ENCODE peak calls at places on chromosome 4, in eight cellular contexts. One of them, this sample, is unnamed.

GRCh38 chr4:1720163-1720983 is 750 bp downstream of the TMEM129 start:
- DNase-seq in skeletal muscle cell: no peak
- DNase-seq in lower lobe of right lung: peak; percentile 72
- DNase-seq in astrocyte of the hippocampus: peak; percentile 74
- DNase-seq in fibroblast of lung: peak; percentile 47
- DNase-seq in suprapubic skin: no peak
- DNase-seq in activated naive CD4-positive, alpha-beta T cell: no peak
- DNase-seq in AG08396: peak; percentile 68
- DNase-seq in this sample: peak; percentile 30

GRCh38 chr4:5798447-5798846 is 87.4 kb downstream of the EVC start:
- DNase-seq in suprapubic skin: peak; percentile 71
- DNase-seq in fibroblast of lung: no peak
- DNase-seq in astrocyte of the hippocampus: no peak
- DNase-seq in AG08396: no peak
- DNase-seq in activated naive CD4-positive, alpha-beta T cell: no peak
- DNase-seq in skeletal muscle cell: no peak
- DNase-seq in lower lobe of right lung: no peak
- DNase-seq in this sample: no peak

GRCh38 chr4:24643774-24644520 is 59.6 kb upstream of the DHX15 start:
- DNase-seq in astrocyte of the hippocampus: no peak
- DNase-seq in fibroblast of lung: no peak
- DNase-seq in suprapubic skin: no peak
- DNase-seq in lower lobe of right lung: no peak
- DNase-seq in activated naive CD4-positive, alpha-beta T cell: no peak
- DNase-seq in skeletal muscle cell: no peak
- DNase-seq in AG08396: no peak
- DNase-seq in this sample: no peak

GRCh38 chr4:5808081-5808741 is 84.7 kb downstream of the CRMP1 start:
- DNase-seq in fibroblast of lung: peak; percentile 37
- DNase-seq in activated naive CD4-positive, alpha-beta T cell: no peak
- DNase-seq in astrocyte of the hippocampus: peak; percentile 37
- DNase-seq in suprapubic skin: no peak
- DNase-seq in AG08396: no peak
- DNase-seq in skeletal muscle cell: no peak
- DNase-seq in lower lobe of right lung: no peak
- DNase-seq in this sample: peak; percentile 50

GRCh38 chr4:48112017-48112667 is 21.9 kb downstream of the TXK start:
- DNase-seq in AG08396: no peak
- DNase-seq in lower lobe of right lung: no peak
- DNase-seq in fibroblast of lung: peak; percentile 70
- DNase-seq in suprapubic skin: no peak
- DNase-seq in activated naive CD4-positive, alpha-beta T cell: no peak
- DNase-seq in astrocyte of the hippocampus: peak; percentile 45
- DNase-seq in skeletal muscle cell: no peak
- DNase-seq in this sample: peak; percentile 60

GRCh38 chr4:55851885-55852284 is 1.6 kb upstream of the EXOC1 start:
- DNase-seq in fibroblast of lung: no peak
- DNase-seq in skeletal muscle cell: no peak
- DNase-seq in astrocyte of the hippocampus: no peak
- DNase-seq in activated naive CD4-positive, alpha-beta T cell: no peak
- DNase-seq in suprapubic skin: no peak
- DNase-seq in AG08396: no peak
- DNase-seq in lower lobe of right lung: no peak
- DNase-seq in this sample: no peak

GRCh38 chr4:148442830-148443549 is 776 bp upstream of the NR3C2 start:
- DNase-seq in fibroblast of lung: no peak
- DNase-seq in astrocyte of the hippocampus: no peak
- DNase-seq in skeletal muscle cell: no peak
- DNase-seq in AG08396: peak; percentile 37
- DNase-seq in activated naive CD4-positive, alpha-beta T cell: no peak
- DNase-seq in lower lobe of right lung: no peak
- DNase-seq in suprapubic skin: no peak
- DNase-seq in this sample: no peak

GRCh38 chr4:536351-536972 is 37.5 kb downstream of the PIGG start:
- DNase-seq in astrocyte of the hippocampus: no peak
- DNase-seq in lower lobe of right lung: peak; percentile 45
- DNase-seq in skeletal muscle cell: no peak
- DNase-seq in fibroblast of lung: no peak
- DNase-seq in suprapubic skin: peak; percentile 73
- DNase-seq in activated naive CD4-positive, alpha-beta T cell: no peak
- DNase-seq in AG08396: no peak
- DNase-seq in this sample: no peak

GRCh38 chr4:133483600-133484246 is 334.6 kb downstream of the PCDH10 start:
- DNase-seq in activated naive CD4-positive, alpha-beta T cell: no peak
- DNase-seq in lower lobe of right lung: no peak
- DNase-seq in AG08396: no peak
- DNase-seq in skeletal muscle cell: no peak
- DNase-seq in astrocyte of the hippocampus: peak; percentile 54
- DNase-seq in suprapubic skin: no peak
- DNase-seq in fibroblast of lung: peak; percentile 58
- DNase-seq in this sample: no peak

GRCh38 chr4:94525993-94526740 is 74.4 kb downstream of the PDLIM5 start:
- DNase-seq in suprapubic skin: no peak
- DNase-seq in fibroblast of lung: peak; percentile 77
- DNase-seq in activated naive CD4-positive, alpha-beta T cell: no peak
- DNase-seq in astrocyte of the hippocampus: no peak
- DNase-seq in lower lobe of right lung: no peak
- DNase-seq in AG08396: no peak
- DNase-seq in skeletal muscle cell: no peak
- DNase-seq in this sample: peak; percentile 75

GRCh38 chr4:11223261-11223660 is 205.4 kb downstream of the HS3ST1 start:
- DNase-seq in fibroblast of lung: no peak
- DNase-seq in astrocyte of the hippocampus: no peak
- DNase-seq in activated naive CD4-positive, alpha-beta T cell: no peak
- DNase-seq in skeletal muscle cell: no peak
- DNase-seq in suprapubic skin: no peak
- DNase-seq in AG08396: no peak
- DNase-seq in lower lobe of right lung: no peak
- DNase-seq in this sample: no peak

GRCh38 chr4:10346023-10346422 is 111.2 kb downstream of the ZNF518B start:
- DNase-seq in suprapubic skin: no peak
- DNase-seq in astrocyte of the hippocampus: no peak
- DNase-seq in fibroblast of lung: no peak
- DNase-seq in AG08396: no peak
- DNase-seq in activated naive CD4-positive, alpha-beta T cell: no peak
- DNase-seq in lower lobe of right lung: no peak
- DNase-seq in skeletal muscle cell: no peak
- DNase-seq in this sample: no peak

GRCh38 chr4:149194061-149194460 is 621.6 kb downstream of the IQCM start:
- DNase-seq in skeletal muscle cell: no peak
- DNase-seq in fibroblast of lung: no peak
- DNase-seq in lower lobe of right lung: no peak
- DNase-seq in suprapubic skin: no peak
- DNase-seq in activated naive CD4-positive, alpha-beta T cell: no peak
- DNase-seq in astrocyte of the hippocampus: no peak
- DNase-seq in AG08396: no peak
- DNase-seq in this sample: no peak

GRCh38 chr4:63524764-63525163 is 884.5 kb downstream of the TECRL start:
- DNase-seq in suprapubic skin: no peak
- DNase-seq in skeletal muscle cell: no peak
- DNase-seq in astrocyte of the hippocampus: no peak
- DNase-seq in lower lobe of right lung: no peak
- DNase-seq in fibroblast of lung: no peak
- DNase-seq in activated naive CD4-positive, alpha-beta T cell: no peak
- DNase-seq in AG08396: no peak
- DNase-seq in this sample: no peak

GRCh38 chr4:4614925-4615678 is 73.3 kb upstream of the STX18 start:
- DNase-seq in AG08396: peak; percentile 49
- DNase-seq in astrocyte of the hippocampus: no peak
- DNase-seq in activated naive CD4-positive, alpha-beta T cell: no peak
- DNase-seq in suprapubic skin: no peak
- DNase-seq in fibroblast of lung: peak; percentile 29
- DNase-seq in skeletal muscle cell: no peak
- DNase-seq in lower lobe of right lung: no peak
- DNase-seq in this sample: peak; percentile 85

GRCh38 chr4:39698424-39699009 is 581 bp downstream of the UBE2K start:
- DNase-seq in activated naive CD4-positive, alpha-beta T cell: peak; percentile 28
- DNase-seq in AG08396: peak; percentile 36
- DNase-seq in fibroblast of lung: peak; percentile 42
- DNase-seq in astrocyte of the hippocampus: peak; percentile 67
- DNase-seq in lower lobe of right lung: peak; percentile 62
- DNase-seq in suprapubic skin: peak; percentile 82
- DNase-seq in skeletal muscle cell: no peak
- DNase-seq in this sample: peak; percentile 59

GRCh38 chr4:26950446-26950845 is 89.8 kb downstream of the STIM2 start:
- DNase-seq in fibroblast of lung: no peak
- DNase-seq in activated naive CD4-positive, alpha-beta T cell: no peak
- DNase-seq in suprapubic skin: no peak
- DNase-seq in AG08396: no peak
- DNase-seq in astrocyte of the hippocampus: no peak
- DNase-seq in lower lobe of right lung: no peak
- DNase-seq in skeletal muscle cell: no peak
- DNase-seq in this sample: no peak

GRCh38 chr4:55074386-55074785 is 51.0 kb downstream of the KDR start:
- DNase-seq in suprapubic skin: no peak
- DNase-seq in activated naive CD4-positive, alpha-beta T cell: no peak
- DNase-seq in fibroblast of lung: peak; percentile 83
- DNase-seq in astrocyte of the hippocampus: peak; percentile 95
- DNase-seq in AG08396: no peak
- DNase-seq in lower lobe of right lung: no peak
- DNase-seq in skeletal muscle cell: peak; percentile 31
- DNase-seq in this sample: peak; percentile 5

GRCh38 chr4:15443770-15444169 is 15.9 kb downstream of the C1QTNF7 start:
- DNase-seq in suprapubic skin: no peak
- DNase-seq in lower lobe of right lung: no peak
- DNase-seq in AG08396: no peak
- DNase-seq in skeletal muscle cell: no peak
- DNase-seq in activated naive CD4-positive, alpha-beta T cell: no peak
- DNase-seq in fibroblast of lung: no peak
- DNase-seq in astrocyte of the hippocampus: no peak
- DNase-seq in this sample: no peak

GRCh38 chr4:152462715-152463114 is 73.2 kb downstream of the FBXW7 start:
- DNase-seq in AG08396: no peak
- DNase-seq in lower lobe of right lung: no peak
- DNase-seq in astrocyte of the hippocampus: no peak
- DNase-seq in activated naive CD4-positive, alpha-beta T cell: no peak
- DNase-seq in fibroblast of lung: peak; percentile 61
- DNase-seq in skeletal muscle cell: no peak
- DNase-seq in suprapubic skin: no peak
- DNase-seq in this sample: no peak

This sample was measured in foreskin fibroblast.